ENCODE peak calls at places on chromosomes 12 and 14, in seven cellular contexts. V is body of pancreas; L is astrocyte; Z is CD4-positive, alpha-beta T cell; G is hepatocyte; O is heart left ventricle; X is adrenal gland. H is an unnamed sample.
A peak's percentile ranks its signal among the peaks of the same experiment; 100 is the strongest.

GRCh38 chr12:91690521-91690920 is 455.1 kb downstream of the BTG1 start:
- DNase-seq in V (peak; percentile 18), Z (no peak), L (no peak), X (no peak), G (no peak), O (no peak), H (no peak)

GRCh38 chr12:127108360-127109215 is 1158.4 kb upstream of the TMEM132C start:
- DNase-seq in G (peak; percentile 79), Z (peak; percentile 39), V (peak; percentile 70), X (peak; percentile 49), L (peak; percentile 16), O (no peak), H (peak; percentile 38)

GRCh38 chr12:50825372-50825838 is 17.3 kb upstream of the TMPRSS12 start:
- DNase-seq in O (no peak), X (peak; percentile 48), V (peak; percentile 18), L (peak; percentile 58), G (peak; percentile 79), Z (no peak), H (peak; percentile 26)

GRCh38 chr12:57793920-57794319 is 11.3 kb downstream of the TSFM start:
- DNase-seq in X (peak; percentile 39), Z (no peak), L (peak; percentile 91), G (no peak), V (no peak), O (no peak), H (no peak)

GRCh38 chr12:108306014-108306501 is 33.1 kb downstream of the CMKLR1 start:
- DNase-seq in V (no peak), G (peak; percentile 35), L (peak; percentile 73), X (peak; percentile 11), Z (no peak), O (no peak), H (no peak)

GRCh38 chr12:50132505-50133135 is 20.6 kb downstream of the COX14 start:
- DNase-seq in Z (no peak), V (no peak), L (no peak), G (peak; percentile 59), O (no peak), X (no peak), H (no peak)

GRCh38 chr12:28882444-28882843 is 266.6 kb upstream of the FAR2 start:
- DNase-seq in Z (no peak), X (no peak), O (no peak), G (peak; percentile 15), V (no peak), L (peak; percentile 85), H (no peak)

GRCh38 chr14:58395815-58396626 is at the start of gene TOMM20L:
- DNase-seq in G (peak; percentile 87), V (peak; percentile 81), O (peak; percentile 89), X (peak; percentile 65), L (peak; percentile 26), Z (peak; percentile 78), H (peak; percentile 71)

GRCh38 chr12:98998697-98999299 is 353.7 kb downstream of the APAF1 start:
- DNase-seq in G (peak; percentile 61), X (no peak), Z (no peak), L (peak; percentile 23), V (no peak), O (no peak), H (no peak)

GRCh38 chr12:4974217-4974616 is 64.5 kb downstream of the KCNA1 start:
- DNase-seq in V (no peak), L (no peak), Z (no peak), O (no peak), X (no peak), G (no peak), H (no peak)

GRCh38 chr12:71592841-71593240 is 70.8 kb downstream of the ZFC3H1 start:
- DNase-seq in O (no peak), L (no peak), G (no peak), X (no peak), Z (no peak), V (no peak), H (no peak)

GRCh38 chr12:123075591-123076171 is 75.2 kb downstream of the PITPNM2 start:
- DNase-seq in G (peak; percentile 70), X (no peak), O (peak; percentile 60), Z (peak; percentile 74), L (peak; percentile 46), V (no peak), H (peak; percentile 62)

GRCh38 chr12:91204416-91204815 is 21.8 kb upstream of the DCN start:
- DNase-seq in V (no peak), O (no peak), X (no peak), G (no peak), L (no peak), Z (no peak), H (no peak)

GRCh38 chr12:10557329-10557728 is 51.6 kb downstream of the EIF2S3B start:
- DNase-seq in X (no peak), V (no peak), O (no peak), G (no peak), Z (no peak), L (no peak), H (no peak)

DNA sequence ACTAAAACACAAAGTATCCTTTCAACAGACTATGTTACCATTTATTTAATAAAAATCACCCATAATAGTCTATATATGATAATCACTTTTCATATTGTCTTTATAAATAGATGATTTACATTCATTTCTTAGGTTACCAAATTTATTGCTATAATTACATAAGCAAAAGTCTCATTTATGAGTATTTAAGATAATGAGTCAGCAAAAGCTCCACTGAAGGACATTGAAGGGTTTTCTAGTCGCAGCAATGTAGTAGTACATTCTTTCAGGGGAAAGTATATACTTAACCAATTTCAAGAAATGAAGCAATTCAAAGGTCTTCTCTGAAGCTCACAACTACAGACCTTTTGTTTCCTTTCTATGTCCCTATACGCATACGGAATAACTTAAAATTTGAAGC is 110.9 kb downstream of the NOVA1 start:
- DNase-seq in X (no peak), G (no peak), L (no peak), V (no peak), O (no peak), Z (no peak), H (no peak)
- H3K27ac ChIP-seq in X (no peak overlapping the region), G (no peak overlapping the region), L (no peak overlapping the region), V (no peak overlapping the region), O (no peak overlapping the region), Z (no peak overlapping the region), H (no peak overlapping the region)

GRCh38 chr14:64604854-64605253 is 55.1 kb downstream of the PPP1R36 start:
- DNase-seq in V (no peak), O (no peak), L (peak; percentile 48), G (no peak), Z (no peak), X (no peak), H (no peak)

GRCh38 chr14:64602826-64603225 is 53.1 kb downstream of the PPP1R36 start:
- DNase-seq in V (no peak), X (no peak), L (no peak), Z (no peak), G (no peak), O (no peak), H (no peak)

GRCh38 chr14:64604001-64604400 is 54.2 kb downstream of the PPP1R36 start:
- DNase-seq in V (no peak), Z (no peak), O (no peak), L (no peak), X (no peak), G (no peak), H (no peak)

GRCh38 chr14:64598404-64598803 is 48.6 kb downstream of the PPP1R36 start:
- DNase-seq in Z (no peak), X (no peak), V (no peak), O (no peak), G (no peak), L (no peak), H (no peak)

GRCh38 chr14:64601571-64601970 is 51.8 kb downstream of the PPP1R36 start:
- DNase-seq in X (no peak), Z (no peak), O (no peak), V (no peak), L (no peak), G (no peak), H (no peak)
- TF ChIP-seq CTCF in X (no peak), Z (no peak), O (no peak), V (no peak), L (no peak), G (no peak), H (no peak)

DNA sequence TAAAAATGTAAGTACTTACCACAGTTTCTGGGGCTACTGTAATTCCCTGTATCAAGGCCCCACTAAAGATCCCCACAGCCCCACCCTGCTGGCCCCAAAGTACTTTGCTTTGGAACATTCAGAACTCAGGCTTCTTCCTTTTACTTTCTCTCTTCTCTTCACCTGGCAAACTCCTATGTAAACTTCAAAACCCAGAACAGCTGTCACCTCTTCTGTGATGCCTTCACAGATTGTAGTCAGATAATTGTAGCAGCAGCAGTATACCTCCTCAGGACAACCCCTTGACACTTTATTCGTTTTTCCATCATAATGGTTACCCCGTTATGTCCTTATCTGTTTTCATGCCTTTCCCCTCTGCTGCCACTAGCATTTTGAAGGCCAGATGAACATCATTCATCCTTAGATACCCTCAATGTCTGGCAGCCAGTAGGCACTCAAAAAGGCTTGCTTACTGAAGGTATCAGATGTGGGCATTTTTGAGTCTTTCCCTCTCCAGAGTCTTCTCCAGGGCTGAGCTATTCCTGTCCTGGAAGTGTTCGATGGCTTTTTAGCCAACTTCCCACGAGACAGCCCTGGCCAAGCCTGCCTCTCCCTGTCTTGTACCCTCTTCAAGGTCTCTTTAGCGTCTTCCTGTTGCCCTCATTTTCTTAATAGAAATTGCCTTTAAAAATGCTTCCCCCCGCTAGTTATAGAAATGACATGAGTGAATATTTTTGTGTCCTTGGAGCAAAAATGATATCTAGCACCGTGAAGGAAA is 7.4 kb downstream of the PLBD2 start:
- DNase-seq in V (no peak), O (no peak), Z (no peak), X (peak; percentile 23), G (no peak), L (no peak), H (no peak)
- H3K27ac ChIP-seq in V (no peak overlapping the region), O (peak overlapping the region; percentile 52), Z (no peak overlapping the region), X (no peak overlapping the region), G (no peak overlapping the region), L (no peak overlapping the region), H (no peak overlapping the region)

GRCh38 chr14:101705733-101706508 is 55.6 kb upstream of the PPP2R5C start:
- DNase-seq in L (peak; percentile 10), G (peak; percentile 76), Z (peak; percentile 75), X (peak; percentile 39), V (peak; percentile 31), O (peak; percentile 90), H (peak; percentile 33)
- TF ChIP-seq CTCF in L (no peak), G (no peak), Z (no peak), X (no peak), V (no peak), O (no peak), H (no peak)

GRCh38 chr14:73368621-73369020 is 89.7 kb downstream of the NUMB start:
- DNase-seq in G (no peak), O (no peak), V (no peak), X (no peak), Z (no peak), L (no peak), H (no peak)

GRCh38 chr14:73369433-73369832 is 88.9 kb downstream of the NUMB start:
- DNase-seq in O (no peak), L (no peak), X (no peak), V (no peak), Z (no peak), G (no peak), H (no peak)

GRCh38 chr14:73374218-73374617 is 84.1 kb downstream of the NUMB start:
- DNase-seq in L (no peak), Z (no peak), V (no peak), O (no peak), G (no peak), X (no peak), H (no peak)

GRCh38 chr14:73372529-73372928 is 85.8 kb downstream of the NUMB start:
- DNase-seq in O (no peak), G (no peak), X (no peak), L (no peak), V (no peak), Z (no peak), H (no peak)

GRCh38 chr14:73370561-73370960 is 87.8 kb downstream of the NUMB start:
- DNase-seq in Z (no peak), O (no peak), V (no peak), L (no peak), X (no peak), G (no peak), H (no peak)
- H3K27ac ChIP-seq in Z (no peak overlapping the region), O (no peak overlapping the region), V (no peak overlapping the region), L (no peak overlapping the region), X (no peak overlapping the region), G (no peak overlapping the region), H (no peak overlapping the region)

H was measured in ovary.